ENCODE peak calls at places on chromosomes 4 and X, in seven cellular contexts. L is CD8-positive, alpha-beta memory T cell; N is endothelial cell; J is PC-3; I is GM12892; G is ELF-1; A is stimulated activated CD4-positive, alpha-beta T cell treated with anti-CD3 and anti-CD28 coated beads, Interleukin-2, amount 100 ng/mL, for 24 hours. Y is an unnamed sample.

GRCh38 chrX:46408553-46409407 is 136.4 kb downstream of the ZNF674 start:
- DNase-seq in A (peak), G (peak), J (peak), I (peak), N (peak), L (peak), Y (no peak)

GRCh38 chr4:86089053-86089452 is 270.8 kb downstream of the MAPK10 start:
- DNase-seq in I (no peak), G (no peak), J (no peak), L (no peak), N (no peak), A (no peak), Y (no peak)

GRCh38 chr4:133452669-133453068 is 303.6 kb downstream of the PCDH10 start:
- DNase-seq in N (no peak), A (no peak), I (no peak), J (peak), G (no peak), L (no peak), Y (no peak)

GRCh38 chrX:46637937-46638336 is 64.4 kb downstream of the CHST7 start:
- DNase-seq in L (no peak), J (no peak), I (no peak), A (no peak), N (no peak), G (no peak), Y (no peak)

GRCh38 chrX:40104649-40105015 is 6.9 kb upstream of the BCOR start:
- DNase-seq in J (peak), L (no peak), A (peak), I (peak), N (no peak), G (no peak), Y (peak)

GRCh38 chr4:89704651-89705395 is 132.1 kb downstream of the SNCA start:
- DNase-seq in I (no peak), J (no peak), L (no peak), A (no peak), G (no peak), N (no peak), Y (no peak)

GRCh38 chr4:142850478-142850877 is 4.4 kb upstream of the INPP4B start:
- DNase-seq in L (no peak), A (no peak), J (peak), G (no peak), N (no peak), I (no peak), Y (no peak)

GRCh38 chrX:13863326-13863725 is 46.4 kb upstream of the GPM6B start:
- DNase-seq in G (no peak), J (no peak), N (no peak), I (no peak), A (no peak), L (no peak), Y (no peak)

GRCh38 chrX:153765138-153766079 is 1.4 kb downstream of the PLXNB3 start:
- DNase-seq in A (no peak), I (peak), N (peak), G (peak), J (no peak), L (no peak), Y (peak)

GRCh38 chrX:108132034-108132433 is 40.5 kb downstream of the ATG4A start:
- DNase-seq in A (no peak), G (no peak), I (no peak), L (no peak), J (no peak), N (no peak), Y (no peak)

GRCh38 chr4:86595426-86595805 is 1.3 kb downstream of the PTPN13 start:
- DNase-seq in A (no peak), J (peak), N (no peak), L (no peak), I (no peak), G (peak), Y (no peak)

GRCh38 chr4:95761441-95761840 is 78.5 kb upstream of the PDHA2 start:
- DNase-seq in G (no peak), A (no peak), I (no peak), L (no peak), J (peak), N (no peak), Y (no peak)

GRCh38 chr4:117796677-117797076 is 237.6 kb upstream of the NDST3 start:
- DNase-seq in G (no peak), L (no peak), J (peak), I (no peak), A (no peak), N (no peak), Y (no peak)

Y was measured in coronary artery.